ENCODE peak calls at places on chromosomes 11 and 22, in four cellular contexts. C is T1000; H is SK-MEL-5; Z is stimulated activated CD8-positive, alpha-beta memory T cell treated with anti-CD3 and anti-CD28 coated beads, Interleukin-4, amount 100 ng/mL, for 48 hours. M is an unnamed sample.

GRCh38 chr22:36745301-36745995 is 30.5 kb downstream of the IFT27 start:
- DNase-seq in C (no peak), H (no peak), Z (no peak), M (no peak)

GRCh38 chr11:99275521-99275920 is 254.8 kb downstream of the CNTN5 start:
- DNase-seq in C (no peak), H (no peak), Z (no peak), M (no peak)

GRCh38 chr22:27810566-27810965 is 9.0 kb upstream of the MN1 start:
- DNase-seq in C (peak; percentile 11), H (no peak), Z (no peak), M (peak; percentile 66)

GRCh38 chr22:49269928-49270327 is 557.7 kb downstream of the BRD1 start:
- DNase-seq in C (no peak), H (no peak), Z (no peak), M (no peak)

GRCh38 chr11:16612801-16613400 is 125.5 kb upstream of the C11orf58 start:
- DNase-seq in C (no peak), H (peak; percentile 43), Z (no peak), M (no peak)

GRCh38 chr22:49812838-49813237 is 14.8 kb downstream of the BRD1 start:
- DNase-seq in C (no peak), H (no peak), Z (no peak), M (peak; percentile 40)

GRCh38 chr11:2797741-2798361 is 87.7 kb downstream of the CDKN1C start:
- DNase-seq in C (no peak), H (no peak), Z (no peak), M (no peak)

GRCh38 chr11:66570117-66570825 is 1.9 kb upstream of the CTSF start:
- DNase-seq in C (no peak), H (no peak), Z (no peak), M (no peak)

GRCh38 chr11:73950869-73951710 is at the start of gene DNAJB13:
- DNase-seq in C (no peak), H (peak; percentile 87), Z (peak; percentile 42), M (peak; percentile 73)

GRCh38 chr11:107716884-107717532 is 5.2 kb upstream of the SLN start:
- DNase-seq in C (no peak), H (no peak), Z (no peak), M (no peak)

GRCh38 chr22:44659140-44659539 is 42.9 kb upstream of the PRR5 start:
- DNase-seq in C (no peak), H (no peak), Z (no peak), M (peak; percentile 73)

GRCh38 chr11:128610765-128611617 is 23.6 kb upstream of the ETS1 start:
- DNase-seq in C (no peak), H (no peak), Z (peak; percentile 62), M (no peak)

GRCh38 chr11:73114110-73114834 is 27.8 kb downstream of the FCHSD2 start:
- DNase-seq in C (no peak), H (no peak), Z (no peak), M (no peak)

GRCh38 chr11:73578786-73579185 is 19.1 kb downstream of the FAM168A start:
- DNase-seq in C (no peak), H (no peak), Z (no peak), M (no peak)

GRCh38 chr11:13009476-13009920 is 382 bp downstream of the RASSF10 start:
- DNase-seq in C (no peak), H (no peak), Z (no peak), M (no peak)

GRCh38 chr22:33923660-33924246 is 3.5 kb upstream of the LARGE1 start:
- DNase-seq in C (peak; percentile 14), H (peak; percentile 90), Z (peak; percentile 48), M (peak; percentile 78)

GRCh38 chr11:73972620-73973449 is 9.8 kb downstream of the UCP2 start:
- DNase-seq in C (no peak), H (no peak), Z (no peak), M (no peak)

GRCh38 chr22:49963647-49964026 is 3.1 kb downstream of the PIM3 start:
- DNase-seq in C (no peak), H (no peak), Z (peak; percentile 33), M (no peak)

GRCh38 chr22:22721681-22722309 is 77.4 kb downstream of the GGTLC2 start:
- DNase-seq in C (no peak), H (peak; percentile 38), Z (peak; percentile 80), M (no peak)

GRCh38 chr22:24244144-24244787 is 616 bp downstream of the GGT5 start:
- DNase-seq in C (no peak), H (no peak), Z (no peak), M (peak; percentile 43)

GRCh38 chr11:65833297-65834030 is at the start of gene SNX32:
- DNase-seq in C (peak; percentile 81), H (peak; percentile 86), Z (peak; percentile 97), M (peak; percentile 89)

GRCh38 chr22:18044548-18045271 is 20.3 kb upstream of the MICAL3 start:
- DNase-seq in C (no peak), H (no peak), Z (no peak), M (peak; percentile 79)

GRCh38 chr11:1966531-1966930 is 19.4 kb downstream of the MRPL23 start:
- DNase-seq in C (no peak), H (no peak), Z (no peak), M (no peak)

GRCh38 chr11:129249351-129249750 is 57.2 kb upstream of the ARHGAP32 start:
- DNase-seq in C (no peak), H (no peak), Z (no peak), M (peak; percentile 88)

GRCh38 chr11:101034076-101034475 is 95.5 kb downstream of the PGR start:
- DNase-seq in C (no peak), H (no peak), Z (no peak), M (peak; percentile 13)

GRCh38 chr11:2277933-2278523 is 7.6 kb upstream of the ASCL2 start:
- DNase-seq in C (no peak), H (no peak), Z (no peak), M (no peak)

GRCh38 chr22:34841911-34842310 is 224.0 kb upstream of the ISX start:
- DNase-seq in C (no peak), H (no peak), Z (no peak), M (no peak)

GRCh38 chr22:21873619-21874018 is 6.2 kb upstream of the MAPK1 start:
- DNase-seq in C (no peak), H (no peak), Z (no peak), M (no peak)

GRCh38 chr11:2531277-2531986 is 86.6 kb downstream of the KCNQ1 start:
- DNase-seq in C (peak; percentile 44), H (peak; percentile 66), Z (peak; percentile 87), M (peak; percentile 64)

GRCh38 chr22:44609589-44609988 is 92.4 kb upstream of the PRR5 start:
- DNase-seq in C (no peak), H (no peak), Z (no peak), M (no peak)